ENCODE peak calls at places on chromosome 2, in nine cellular contexts. One of them, this sample, is unnamed.

GRCh38 chr2:134873152-134873551 is 34.7 kb downstream of the ACMSD start:
- DNase-seq in GM23338: no peak
- DNase-seq in SK-N-SH: no peak
- DNase-seq in HL-60: no peak
- DNase-seq in HepG2: no peak
- DNase-seq in A549: no peak
- DNase-seq in K562: no peak
- DNase-seq in GM12878: no peak
- DNase-seq in HCT116: no peak
- DNase-seq in this sample: no peak

GRCh38 chr2:67792796-67793195 is 270.0 kb downstream of the C1D start:
- DNase-seq in SK-N-SH: no peak
- DNase-seq in A549: no peak
- DNase-seq in K562: no peak
- DNase-seq in HepG2: no peak
- DNase-seq in GM12878: no peak
- DNase-seq in HL-60: no peak
- DNase-seq in HCT116: no peak
- DNase-seq in GM23338: no peak
- DNase-seq in this sample: no peak

GRCh38 chr2:25227576-25227975 is 59.2 kb upstream of the POMC start:
- DNase-seq in A549: no peak
- DNase-seq in HCT116: no peak
- DNase-seq in GM12878: no peak
- DNase-seq in HL-60: no peak
- DNase-seq in HepG2: no peak
- DNase-seq in SK-N-SH: no peak
- DNase-seq in K562: no peak
- DNase-seq in GM23338: peak; percentile 69
- DNase-seq in this sample: no peak

GRCh38 chr2:111052621-111053020 is 68.1 kb upstream of the BCL2L11 start:
- DNase-seq in HL-60: no peak
- DNase-seq in GM12878: no peak
- DNase-seq in HCT116: no peak
- DNase-seq in SK-N-SH: no peak
- DNase-seq in A549: no peak
- DNase-seq in GM23338: no peak
- DNase-seq in HepG2: no peak
- DNase-seq in K562: no peak
- DNase-seq in this sample: no peak

GRCh38 chr2:219076253-219076652 is 15.5 kb upstream of the IHH start:
- DNase-seq in A549: no peak
- DNase-seq in HCT116: no peak
- DNase-seq in K562: no peak
- DNase-seq in SK-N-SH: no peak
- DNase-seq in GM23338: no peak
- DNase-seq in HepG2: no peak
- DNase-seq in HL-60: no peak
- DNase-seq in GM12878: no peak
- DNase-seq in this sample: no peak

GRCh38 chr2:241386519-241386918 is 30.4 kb downstream of the FARP2 start:
- DNase-seq in SK-N-SH: peak; percentile 21
- DNase-seq in K562: no peak
- DNase-seq in GM23338: no peak
- DNase-seq in HL-60: no peak
- DNase-seq in HCT116: no peak
- DNase-seq in GM12878: no peak
- DNase-seq in A549: no peak
- DNase-seq in HepG2: no peak
- DNase-seq in this sample: no peak

GRCh38 chr2:189092936-189093335 is 86.6 kb downstream of the COL5A2 start:
- DNase-seq in SK-N-SH: no peak
- DNase-seq in HL-60: no peak
- DNase-seq in HepG2: no peak
- DNase-seq in GM12878: no peak
- DNase-seq in K562: no peak
- DNase-seq in GM23338: no peak
- DNase-seq in A549: no peak
- DNase-seq in HCT116: no peak
- DNase-seq in this sample: no peak

GRCh38 chr2:241999184-241999583 is 129.7 kb downstream of the RTP5 start:
- DNase-seq in HCT116: no peak
- DNase-seq in GM12878: no peak
- DNase-seq in HL-60: no peak
- DNase-seq in GM23338: no peak
- DNase-seq in A549: no peak
- DNase-seq in K562: no peak
- DNase-seq in SK-N-SH: no peak
- DNase-seq in HepG2: no peak
- DNase-seq in this sample: no peak

GRCh38 chr2:96144481-96145027 is 686 bp downstream of the DUSP2 start:
- DNase-seq in K562: no peak
- DNase-seq in SK-N-SH: no peak
- DNase-seq in GM23338: peak; percentile 45
- DNase-seq in HL-60: no peak
- DNase-seq in HCT116: no peak
- DNase-seq in HepG2: no peak
- DNase-seq in A549: no peak
- DNase-seq in GM12878: no peak
- DNase-seq in this sample: no peak

GRCh38 chr2:224165901-224166319 is 126.8 kb upstream of the SERPINE2 start:
- DNase-seq in SK-N-SH: no peak
- DNase-seq in K562: no peak
- DNase-seq in HL-60: no peak
- DNase-seq in GM12878: no peak
- DNase-seq in HCT116: no peak
- DNase-seq in GM23338: no peak
- DNase-seq in HepG2: no peak
- DNase-seq in A549: no peak
- DNase-seq in this sample: no peak

GRCh38 chr2:176814740-176815367 is 397.7 kb upstream of the HNRNPA3 start:
- DNase-seq in K562: peak; percentile 48
- DNase-seq in SK-N-SH: peak; percentile 31
- DNase-seq in GM12878: peak; percentile 8
- DNase-seq in GM23338: peak; percentile 67
- DNase-seq in HCT116: peak; percentile 12
- DNase-seq in HL-60: no peak
- DNase-seq in HepG2: peak; percentile 10
- DNase-seq in A549: peak; percentile 10
- DNase-seq in this sample: peak; percentile 4

GRCh38 chr2:61694312-61695274 is 156.4 kb upstream of the XPO1 start:
- DNase-seq in A549: peak; percentile 64
- DNase-seq in K562: peak; percentile 98
- DNase-seq in HL-60: peak; percentile 89
- DNase-seq in GM12878: peak; percentile 78
- DNase-seq in SK-N-SH: peak; percentile 97
- DNase-seq in GM23338: peak; percentile 98
- DNase-seq in HepG2: peak; percentile 65
- DNase-seq in HCT116: peak; percentile 78
- DNase-seq in this sample: no peak

GRCh38 chr2:11750422-11750821 is 4.0 kb downstream of the LPIN1 start:
- DNase-seq in HCT116: no peak
- DNase-seq in SK-N-SH: no peak
- DNase-seq in A549: no peak
- DNase-seq in GM23338: no peak
- DNase-seq in HL-60: no peak
- DNase-seq in GM12878: peak; percentile 70
- DNase-seq in K562: no peak
- DNase-seq in HepG2: no peak
- DNase-seq in this sample: no peak
- TF ChIP-seq REST in HCT116: no peak
- TF ChIP-seq REST in SK-N-SH: no peak
- TF ChIP-seq REST in A549: no peak
- TF ChIP-seq REST in GM23338: no peak
- TF ChIP-seq REST in HL-60: no peak
- TF ChIP-seq REST in GM12878: no peak
- TF ChIP-seq REST in K562: no peak
- TF ChIP-seq REST in HepG2: no peak
- TF ChIP-seq REST in this sample: no peak

DNA sequence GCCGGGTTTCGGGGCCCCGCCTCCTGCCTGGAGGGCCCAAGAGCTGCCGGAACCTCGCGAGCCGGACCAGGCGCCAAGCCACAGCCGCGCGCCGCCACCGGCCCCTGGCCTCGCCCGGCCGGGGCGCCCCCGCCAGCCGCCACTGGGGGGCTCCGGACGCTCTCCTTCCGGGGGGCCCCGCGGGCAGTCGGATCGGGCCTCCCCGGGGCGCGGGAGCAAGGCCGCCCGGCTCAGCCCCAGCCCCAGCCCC is 17.4 kb upstream of the HAAO start:
- DNase-seq in HepG2: peak; percentile 79
- DNase-seq in SK-N-SH: peak; percentile 97
- DNase-seq in HL-60: no peak
- DNase-seq in K562: peak; percentile 91
- DNase-seq in HCT116: peak; percentile 52
- DNase-seq in GM23338: peak; percentile 90
- DNase-seq in GM12878: no peak
- DNase-seq in A549: peak; percentile 80
- DNase-seq in this sample: no peak
- TF ChIP-seq CTCF in HepG2: peak; percentile 45
- TF ChIP-seq CTCF in SK-N-SH: peak; percentile 36
- TF ChIP-seq CTCF in HL-60: no peak
- TF ChIP-seq CTCF in K562: no peak
- TF ChIP-seq CTCF in HCT116: no peak
- TF ChIP-seq CTCF in GM23338: no peak
- TF ChIP-seq CTCF in GM12878: peak; percentile 12
- TF ChIP-seq CTCF in A549: peak; percentile 44
- TF ChIP-seq CTCF in this sample: peak; percentile 44

GRCh38 chr2:84314901-84315330 is 144.2 kb downstream of the SUCLG1 start:
- DNase-seq in GM12878: peak; percentile 15
- DNase-seq in SK-N-SH: peak; percentile 62
- DNase-seq in HepG2: peak; percentile 81
- DNase-seq in A549: peak; percentile 57
- DNase-seq in K562: peak; percentile 72
- DNase-seq in GM23338: peak; percentile 94
- DNase-seq in HCT116: peak; percentile 75
- DNase-seq in HL-60: peak; percentile 32
- DNase-seq in this sample: peak; percentile 71
- TF ChIP-seq REST in GM12878: peak; percentile 36
- TF ChIP-seq REST in SK-N-SH: peak; percentile 36
- TF ChIP-seq REST in HepG2: peak; percentile 72
- TF ChIP-seq REST in A549: peak; percentile 56
- TF ChIP-seq REST in K562: no peak
- TF ChIP-seq REST in GM23338: peak; percentile 45
- TF ChIP-seq REST in HCT116: no peak
- TF ChIP-seq REST in HL-60: peak; percentile 74
- TF ChIP-seq REST in this sample: no peak

DNA sequence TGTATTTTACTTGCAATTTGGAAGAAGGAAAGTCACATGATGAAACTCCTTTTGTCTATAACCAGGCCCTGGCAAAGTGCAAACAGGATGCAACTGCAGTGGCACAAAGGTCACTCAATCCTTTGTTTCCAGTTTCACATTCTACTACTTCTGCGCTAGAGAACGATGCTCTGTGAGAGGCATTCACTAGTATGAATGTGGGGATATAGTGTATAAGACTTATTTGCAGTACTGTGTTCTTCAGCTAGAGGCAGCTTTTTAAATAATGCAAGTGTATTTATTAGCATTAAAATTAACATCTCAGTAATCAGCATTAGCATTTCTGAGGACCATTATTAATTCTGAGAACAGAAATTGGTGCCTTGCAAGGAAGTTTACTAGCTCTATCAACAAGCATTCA is 68.9 kb downstream of the PRPF40A start:
- DNase-seq in GM12878: no peak
- DNase-seq in SK-N-SH: no peak
- DNase-seq in HepG2: peak; percentile 74
- DNase-seq in HCT116: no peak
- DNase-seq in A549: peak; percentile 5
- DNase-seq in GM23338: peak; percentile 44
- DNase-seq in HL-60: no peak
- DNase-seq in K562: no peak
- DNase-seq in this sample: no peak
- TF ChIP-seq CTCF in GM12878: no peak
- TF ChIP-seq CTCF in SK-N-SH: peak; percentile 46
- TF ChIP-seq CTCF in HepG2: no peak
- TF ChIP-seq CTCF in HCT116: no peak
- TF ChIP-seq CTCF in A549: no peak
- TF ChIP-seq CTCF in GM23338: no peak
- TF ChIP-seq CTCF in HL-60: no peak
- TF ChIP-seq CTCF in K562: peak; percentile 21
- TF ChIP-seq CTCF in this sample: peak; percentile 49

GRCh38 chr2:220674033-220674432 is 898.1 kb downstream of the EPHA4 start:
- DNase-seq in HepG2: no peak
- DNase-seq in HL-60: no peak
- DNase-seq in SK-N-SH: no peak
- DNase-seq in GM23338: peak; percentile 16
- DNase-seq in A549: no peak
- DNase-seq in GM12878: peak; percentile 44
- DNase-seq in K562: no peak
- DNase-seq in HCT116: no peak
- DNase-seq in this sample: no peak
- TF ChIP-seq REST in HepG2: no peak
- TF ChIP-seq REST in HL-60: no peak
- TF ChIP-seq REST in SK-N-SH: no peak
- TF ChIP-seq REST in GM23338: no peak
- TF ChIP-seq REST in A549: no peak
- TF ChIP-seq REST in GM12878: no peak
- TF ChIP-seq REST in K562: no peak
- TF ChIP-seq REST in HCT116: no peak
- TF ChIP-seq REST in this sample: no peak

GRCh38 chr2:147046473-147046872 is 798.4 kb upstream of the ACVR2A start:
- DNase-seq in SK-N-SH: no peak
- DNase-seq in HCT116: no peak
- DNase-seq in GM23338: peak; percentile 52
- DNase-seq in GM12878: no peak
- DNase-seq in A549: no peak
- DNase-seq in K562: no peak
- DNase-seq in HL-60: no peak
- DNase-seq in HepG2: no peak
- DNase-seq in this sample: no peak

GRCh38 chr2:147049888-147050446 is 794.9 kb upstream of the ACVR2A start:
- DNase-seq in HepG2: no peak
- DNase-seq in GM12878: no peak
- DNase-seq in HCT116: no peak
- DNase-seq in HL-60: no peak
- DNase-seq in GM23338: no peak
- DNase-seq in SK-N-SH: no peak
- DNase-seq in A549: no peak
- DNase-seq in K562: no peak
- DNase-seq in this sample: no peak

GRCh38 chr2:147040585-147041494 is 804.0 kb upstream of the ACVR2A start:
- DNase-seq in HepG2: no peak
- DNase-seq in A549: no peak
- DNase-seq in GM23338: no peak
- DNase-seq in GM12878: no peak
- DNase-seq in HL-60: no peak
- DNase-seq in K562: no peak
- DNase-seq in SK-N-SH: no peak
- DNase-seq in HCT116: no peak
- DNase-seq in this sample: no peak

GRCh38 chr2:147045113-147045512 is 799.7 kb upstream of the ACVR2A start:
- DNase-seq in SK-N-SH: peak; percentile 12
- DNase-seq in HepG2: peak; percentile 45
- DNase-seq in GM12878: peak; percentile 15
- DNase-seq in HL-60: no peak
- DNase-seq in HCT116: peak; percentile 26
- DNase-seq in K562: no peak
- DNase-seq in A549: no peak
- DNase-seq in GM23338: peak; percentile 83
- DNase-seq in this sample: peak; percentile 8
- TF ChIP-seq CTCF in SK-N-SH: peak; percentile 70
- TF ChIP-seq CTCF in HepG2: peak; percentile 70
- TF ChIP-seq CTCF in GM12878: peak; percentile 54
- TF ChIP-seq CTCF in HL-60: peak; percentile 40
- TF ChIP-seq CTCF in HCT116: peak; percentile 56
- TF ChIP-seq CTCF in K562: peak; percentile 31
- TF ChIP-seq CTCF in A549: peak; percentile 47
- TF ChIP-seq CTCF in GM23338: peak; percentile 76
- TF ChIP-seq CTCF in this sample: peak; percentile 60